ENCODE peak calls at places on chromosome 14, in seven cellular contexts. B is testis, G is Panc1, Z is stomach, Q is choroid plexus epithelial cell, P is psoas muscle, T is A549. J is an unnamed sample.

GRCh38 chr14:72801381-72801812 is 92.5 kb downstream of the DPF3 start:
- DNase-seq in B (no peak), Z (no peak), P (no peak), Q (peak), T (peak), G (peak), J (peak)

GRCh38 chr14:94470311-94470710 is 5.7 kb downstream of the SERPINA9 start:
- DNase-seq in Z (no peak), T (no peak), G (no peak), Q (no peak), B (no peak), P (no peak), J (no peak)

GRCh38 chr14:78982551-78982950 is 812.4 kb downstream of the NRXN3 start:
- DNase-seq in Z (no peak), B (no peak), P (no peak), Q (peak), G (no peak), T (no peak), J (no peak)

GRCh38 chr14:98182385-98183055 is 1089.5 kb downstream of the BCL11B start:
- DNase-seq in T (no peak), Z (no peak), Q (no peak), G (no peak), B (no peak), P (no peak), J (peak)

GRCh38 chr14:72444701-72445100 is 449.2 kb downstream of the DPF3 start:
- DNase-seq in B (no peak), P (no peak), Z (no peak), G (no peak), Q (no peak), T (no peak), J (no peak)

GRCh38 chr14:80491131-80491530 is 279.8 kb upstream of the DIO2 start:
- DNase-seq in Z (no peak), G (no peak), P (peak), T (no peak), B (peak), Q (peak), J (peak)

GRCh38 chr14:50340945-50341344 is 28.8 kb downstream of the DMAC2L start:
- DNase-seq in G (no peak), Q (no peak), Z (no peak), T (no peak), P (no peak), B (no peak), J (no peak)

GRCh38 chr14:91752956-91753355 is 21.1 kb upstream of the CATSPERB start:
- DNase-seq in B (peak), Z (no peak), G (no peak), P (no peak), Q (no peak), T (no peak), J (no peak)

GRCh38 chr14:37090026-37090425 is 82.4 kb downstream of the SLC25A21 start:
- DNase-seq in T (no peak), B (no peak), Z (no peak), P (no peak), G (no peak), Q (no peak), J (no peak)
- H3K4me3 ChIP-seq in T (no peak), B (no peak), Z (no peak), P (no peak), G (no peak), Q (no peak), J (no peak)

GRCh38 chr14:100904307-100905019 is 941 bp upstream of the RTL1 start:
- DNase-seq in Z (no peak), Q (no peak), P (no peak), T (peak), G (no peak), B (peak), J (no peak)
- TF ChIP-seq CTCF in Z (no peak), Q (peak), P (no peak), T (peak), G (peak), B (no peak), J (peak)

GRCh38 chr14:101706509-101707284 is 54.8 kb upstream of the PPP2R5C start:
- DNase-seq in Z (no peak), T (no peak), G (no peak), P (no peak), Q (no peak), B (no peak), J (no peak)

GRCh38 chr14:101707285-101707842 is 54.1 kb upstream of the PPP2R5C start:
- DNase-seq in G (peak), P (no peak), Q (peak), T (peak), Z (no peak), B (peak), J (peak)

GRCh38 chr14:101708853-101709532 is 52.5 kb upstream of the PPP2R5C start:
- DNase-seq in Q (no peak), G (no peak), B (no peak), P (no peak), Z (no peak), T (no peak), J (no peak)

GRCh38 chr14:101709533-101709881 is 52.0 kb upstream of the PPP2R5C start:
- DNase-seq in G (no peak), Q (no peak), Z (peak), B (no peak), P (no peak), T (no peak), J (no peak)

DNA sequence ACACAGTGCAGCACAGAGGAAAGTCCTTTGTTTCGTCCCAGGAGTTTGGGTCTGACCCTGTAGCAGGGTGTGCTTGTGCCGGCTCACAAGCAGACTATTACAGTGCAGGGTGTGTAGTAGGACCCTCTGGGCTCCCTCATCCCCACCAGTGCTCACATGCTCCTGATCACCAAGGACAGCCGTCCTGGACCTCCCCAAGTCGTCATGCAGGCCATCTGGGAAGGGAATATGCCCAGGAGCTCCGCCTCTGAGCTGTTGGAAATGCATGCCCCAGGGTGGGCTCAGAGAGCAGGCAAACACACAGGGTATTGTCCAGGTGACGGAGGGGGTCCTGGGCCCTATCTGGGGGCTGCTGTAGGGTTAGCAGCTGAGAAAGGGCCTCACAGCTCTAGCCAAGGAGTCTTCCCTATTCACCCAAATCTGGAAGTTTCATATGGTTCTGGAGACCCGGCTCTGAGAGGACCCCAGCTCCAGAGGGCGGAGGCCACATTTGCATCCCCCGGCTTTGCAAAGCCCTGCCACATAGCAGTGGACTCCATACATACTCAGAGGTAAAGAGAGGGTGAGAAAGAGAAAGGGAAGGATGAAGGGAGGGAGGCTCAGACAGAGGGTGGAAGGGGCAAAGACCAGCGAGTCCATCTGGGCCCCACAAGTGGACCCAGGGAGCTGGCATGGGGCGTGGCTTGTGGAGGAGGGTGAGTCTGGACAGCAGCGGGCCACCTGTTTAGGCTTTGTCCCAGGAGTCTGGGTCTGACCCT is 53.5 kb upstream of the PPP2R5C start:
- DNase-seq in P (no peak), G (no peak), Q (no peak), B (no peak), Z (no peak), T (no peak), J (no peak)
- H3K4me3 ChIP-seq in P (peak), G (no peak), Q (no peak), B (no peak), Z (no peak), T (no peak), J (no peak)

GRCh38 chr14:77266336-77266735 is 4.7 kb downstream of the NGB start:
- DNase-seq in T (no peak), Q (no peak), P (no peak), Z (no peak), B (no peak), G (no peak), J (no peak)

GRCh38 chr14:77267937-77268699 is 2.9 kb downstream of the NGB start:
- DNase-seq in B (no peak), P (no peak), Z (no peak), G (no peak), T (no peak), Q (no peak), J (no peak)

GRCh38 chr14:77265187-77265515 is 5.9 kb downstream of the NGB start:
- DNase-seq in Z (no peak), G (no peak), T (no peak), B (no peak), P (no peak), Q (no peak), J (no peak)

GRCh38 chr14:77264466-77265186 is 6.4 kb downstream of the NGB start:
- DNase-seq in P (no peak), B (no peak), G (no peak), Q (no peak), Z (no peak), T (no peak), J (no peak)

GRCh38 chr14:77265561-77266335 is 5.3 kb downstream of the NGB start:
- DNase-seq in T (no peak), P (no peak), B (no peak), Z (no peak), G (no peak), Q (no peak), J (no peak)
- TF ChIP-seq CTCF in T (no peak), P (no peak), B (no peak), Z (no peak), G (no peak), Q (no peak), J (no peak)

GRCh38 chr14:104148433-104149277 is 10.3 kb downstream of the KIF26A start:
- DNase-seq in G (no peak), B (no peak), Q (peak), Z (no peak), P (peak), T (no peak), J (no peak)

GRCh38 chr14:104149278-104149595 is 10.8 kb downstream of the KIF26A start:
- DNase-seq in T (no peak), B (no peak), Z (no peak), Q (no peak), G (no peak), P (peak), J (no peak)

GRCh38 chr14:104150201-104151027 is 12.0 kb downstream of the KIF26A start:
- DNase-seq in T (peak), Z (no peak), G (no peak), B (no peak), P (peak), Q (peak), J (peak)

GRCh38 chr14:104151028-104151385 is 12.6 kb downstream of the KIF26A start:
- DNase-seq in Q (no peak), P (no peak), T (no peak), B (no peak), Z (no peak), G (no peak), J (no peak)

DNA sequence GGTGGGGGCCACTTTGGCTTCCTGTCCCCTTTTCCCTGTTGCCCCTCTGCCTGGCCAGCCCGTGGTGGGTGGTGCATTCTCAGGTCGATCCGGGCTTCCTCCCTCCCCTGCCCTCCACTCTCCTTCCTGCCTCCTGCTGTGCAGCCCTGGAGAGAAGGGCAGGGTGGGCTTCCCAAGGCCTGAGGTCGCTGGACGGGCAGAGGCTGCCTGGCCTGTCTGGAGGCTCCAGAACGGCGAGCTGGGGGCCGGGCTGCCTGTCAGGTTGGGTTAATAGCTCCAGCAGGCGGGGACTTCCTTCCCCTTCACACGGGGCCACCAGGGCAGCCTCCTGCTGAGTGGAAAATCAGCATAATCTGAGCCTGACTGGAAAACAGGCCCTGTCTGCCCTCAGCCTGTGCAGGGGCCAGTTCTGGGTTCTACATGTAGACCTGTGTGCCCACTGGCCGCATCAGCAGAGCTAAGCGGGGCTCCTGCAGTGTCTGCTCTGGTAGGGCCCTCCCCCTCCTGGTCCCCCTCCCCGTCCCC is 11.3 kb downstream of the KIF26A start:
- DNase-seq in Q (peak), T (peak), Z (no peak), P (peak), G (no peak), B (no peak), J (peak)
- H3K4me3 ChIP-seq in Q (peak), T (no peak), Z (no peak), P (no peak), G (no peak), B (no peak), J (no peak)

DNA sequence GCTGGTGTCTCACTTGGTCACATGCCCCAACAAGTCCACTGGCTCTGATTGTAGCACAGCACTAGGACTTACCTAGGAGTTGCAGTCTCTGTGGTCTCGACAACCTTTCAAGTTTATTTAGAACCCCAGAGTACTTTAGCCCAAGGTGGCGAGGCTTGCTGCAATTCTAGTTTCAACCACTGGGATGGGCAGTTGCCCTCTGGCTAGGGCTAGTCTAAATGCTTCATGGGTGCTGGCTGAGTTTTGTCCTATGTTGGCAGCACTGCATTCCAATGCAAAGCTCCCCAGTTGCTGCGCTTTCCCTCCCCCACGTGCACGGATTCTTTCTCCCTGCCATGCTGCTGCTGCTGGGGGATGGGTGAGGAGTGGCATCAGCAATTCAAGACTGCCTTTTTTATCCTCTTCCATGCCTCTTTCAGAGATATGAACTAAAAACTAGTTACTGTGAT is 207.9 kb downstream of the SYNE2 start:
- DNase-seq in Z (no peak), T (peak), B (peak), P (no peak), Q (peak), G (peak), J (no peak)
- TF ChIP-seq CTCF in Z (peak), T (peak), B (peak), P (peak), Q (peak), G (peak), J (peak)

GRCh38 chr14:32897724-32898064 is 41.0 kb upstream of the NPAS3 start:
- DNase-seq in Q (no peak), G (no peak), Z (no peak), T (no peak), B (peak), P (no peak), J (no peak)
- H3K4me3 ChIP-seq in Q (peak), G (peak), Z (peak), T (peak), B (peak), P (peak), J (peak)

GRCh38 chr14:60648934-60649814 is at the start of gene SIX1:
- DNase-seq in P (peak), Z (peak), G (no peak), B (peak), T (peak), Q (peak), J (peak)

GRCh38 chr14:60649815-60650381 is 621 bp upstream of the SIX1 start:
- DNase-seq in Q (peak), T (peak), Z (no peak), P (peak), B (no peak), G (no peak), J (peak)

GRCh38 chr14:60647837-60648168 is 1.5 kb downstream of the SIX1 start:
- DNase-seq in T (no peak), Q (no peak), P (no peak), B (no peak), G (no peak), Z (no peak), J (no peak)

GRCh38 chr14:60647081-60647836 is 2.0 kb downstream of the SIX1 start:
- DNase-seq in G (no peak), B (no peak), P (peak), Q (peak), T (peak), Z (no peak), J (peak)

DNA sequence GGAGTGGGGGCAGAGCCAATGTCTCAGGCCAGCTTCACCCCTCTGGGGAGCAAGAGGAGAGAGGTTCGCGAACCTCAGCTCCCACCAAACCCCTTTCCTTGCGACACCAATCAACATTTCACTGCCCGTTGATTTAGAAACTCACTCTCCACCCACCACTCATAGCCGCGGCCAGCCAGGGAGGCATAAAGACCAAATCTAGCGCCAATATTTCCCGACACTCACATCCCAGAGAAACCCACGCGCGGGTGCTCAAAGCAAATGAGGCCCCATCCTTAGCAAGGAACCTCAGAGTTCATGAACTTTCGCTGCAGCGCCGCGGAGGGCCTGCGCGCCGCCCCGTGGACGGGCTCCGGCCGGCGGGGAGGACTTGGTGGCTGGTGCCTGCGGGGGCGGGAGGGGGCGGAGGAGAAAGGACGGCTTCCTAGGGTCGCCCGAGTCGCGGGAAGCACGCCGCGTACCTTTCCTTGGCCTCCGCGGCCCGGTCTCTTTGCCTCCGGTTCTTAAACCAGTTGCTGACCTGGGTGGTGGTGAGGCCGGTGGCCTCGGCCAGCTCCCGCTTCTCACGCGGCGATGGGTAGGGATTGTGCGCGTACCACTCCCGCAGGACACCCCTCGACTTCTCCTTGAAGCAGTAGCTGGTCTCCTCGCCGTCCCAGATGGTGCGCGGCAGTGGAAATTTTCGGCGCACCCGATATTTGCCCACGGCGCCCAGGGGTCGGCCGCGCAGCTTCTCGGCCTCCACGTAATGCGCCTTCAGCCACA is 926 bp downstream of the SIX1 start:
- DNase-seq in B (no peak), T (peak), G (no peak), Q (peak), P (peak), Z (no peak), J (peak)
- TF ChIP-seq CTCF in B (no peak), T (peak), G (peak), Q (no peak), P (no peak), Z (no peak), J (no peak)

GRCh38 chr14:104163541-104163940 is 25.2 kb downstream of the KIF26A start:
- DNase-seq in Z (no peak), Q (no peak), T (no peak), B (no peak), G (no peak), P (no peak), J (no peak)

GRCh38 chr14:104159990-104160389 is 21.6 kb downstream of the KIF26A start:
- DNase-seq in G (no peak), T (no peak), Q (no peak), B (no peak), P (no peak), Z (no peak), J (no peak)

GRCh38 chr14:104164041-104164440 is 25.7 kb downstream of the KIF26A start:
- DNase-seq in G (no peak), Z (no peak), B (no peak), Q (no peak), T (no peak), P (no peak), J (no peak)

GRCh38 chr14:104162495-104162894 is 24.1 kb downstream of the KIF26A start:
- DNase-seq in B (no peak), P (no peak), Z (no peak), Q (no peak), G (no peak), T (no peak), J (no peak)

DNA sequence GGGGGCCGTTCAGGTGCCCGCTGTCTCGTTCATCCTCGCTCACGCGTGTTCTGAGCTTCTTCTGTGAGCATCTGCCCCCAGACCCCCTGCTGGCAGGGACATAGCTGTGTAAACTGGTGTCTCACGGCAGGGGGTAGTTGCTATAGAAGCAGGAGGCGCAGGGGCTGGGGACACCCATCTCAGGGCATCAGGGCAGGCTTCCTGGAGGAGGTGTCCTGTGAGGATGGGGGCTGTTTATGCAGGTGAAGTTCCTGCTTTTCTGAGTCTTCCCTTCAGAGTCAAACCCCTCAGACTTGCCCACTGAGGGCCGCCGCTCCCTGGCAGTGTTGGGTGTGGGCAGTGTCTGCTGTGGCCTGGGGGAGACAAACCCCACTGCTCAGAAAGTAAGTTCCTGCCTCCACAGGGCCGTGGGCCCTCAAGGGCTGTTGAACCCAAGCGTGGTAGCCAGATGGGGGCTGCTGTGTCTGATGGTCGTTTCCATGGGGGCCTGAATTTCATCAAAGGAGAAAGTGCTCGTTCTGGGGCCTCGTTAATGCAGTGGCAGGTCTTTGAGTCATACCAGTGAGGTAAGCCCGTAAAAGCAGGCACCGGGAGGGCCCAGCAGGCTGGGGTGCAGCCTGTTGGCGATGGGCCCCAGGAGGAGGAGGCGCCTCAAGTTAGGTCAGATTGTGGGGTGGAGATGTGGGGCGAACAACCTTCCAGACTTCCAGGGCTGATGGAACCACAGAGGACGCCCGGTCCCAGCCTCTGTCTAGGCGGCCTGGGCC is 23.4 kb downstream of the KIF26A start:
- DNase-seq in Z (no peak), G (no peak), Q (no peak), P (no peak), T (no peak), B (no peak), J (no peak)
- H3K4me3 ChIP-seq in Z (no peak), G (no peak), Q (no peak), P (no peak), T (no peak), B (no peak), J (no peak)